ENCODE peak calls at places on chromosome X, in ten cellular contexts. E, W, B, I, X, G, Y, F, T and M are unnamed samples.
A peak's percentile ranks its signal among the peaks of the same experiment; 100 is the strongest.

GRCh38 chrX:107420571-107420970 is 28.9 kb upstream of the FRMPD3 start:
- DNase-seq in E (no peak), W (no peak), B (no peak), I (no peak), X (no peak), G (no peak), Y (no peak), F (no peak), T (no peak), M (no peak)

GRCh38 chrX:139758809-139759208 is 50.8 kb upstream of the MCF2 start:
- DNase-seq in E (no peak), W (no peak), B (no peak), I (no peak), X (no peak), G (no peak), Y (no peak), F (no peak), T (no peak), M (no peak)

GRCh38 chrX:48919360-48919821 is 567 bp upstream of the PIM2 start:
- DNase-seq in E (peak; percentile 25), W (no peak), B (peak; percentile 45), I (no peak), X (no peak), G (no peak), Y (peak; percentile 56), F (no peak), T (no peak), M (no peak)

GRCh38 chrX:37409278-37409677 is 60.1 kb downstream of the PRRG1 start:
- DNase-seq in E (no peak), W (peak; percentile 11), B (no peak), I (no peak), X (no peak), G (no peak), Y (no peak), F (no peak), T (no peak), M (no peak)

GRCh38 chrX:37405954-37406353 is 56.8 kb downstream of the PRRG1 start:
- DNase-seq in E (no peak), W (peak; percentile 36), B (peak; percentile 1), I (no peak), X (no peak), G (peak; percentile 54), Y (no peak), F (no peak), T (no peak), M (peak; percentile 19)

GRCh38 chrX:85611926-85612325 is 232.5 kb upstream of the POF1B start:
- DNase-seq in E (no peak), W (peak; percentile 32), B (peak; percentile 1), I (no peak), X (no peak), G (no peak), Y (no peak), F (no peak), T (no peak), M (no peak)

GRCh38 chrX:20487227-20487626 is 220.5 kb upstream of the RPS6KA3 start:
- DNase-seq in E (no peak), W (no peak), B (peak; percentile 78), I (no peak), X (no peak), G (peak; percentile 14), Y (no peak), F (no peak), T (no peak), M (no peak)

GRCh38 chrX:124289443-124289842 is 43.0 kb upstream of the TEX13D start:
- DNase-seq in E (no peak), W (no peak), B (no peak), I (no peak), X (no peak), G (no peak), Y (no peak), F (no peak), T (no peak), M (no peak)

GRCh38 chrX:102651968-102652744 is 873 bp downstream of the GPRASP1 start:
- DNase-seq in E (peak; percentile 45), W (no peak), B (peak; percentile 62), I (no peak), X (peak; percentile 56), G (no peak), Y (peak; percentile 47), F (no peak), T (peak; percentile 23), M (no peak)

GRCh38 chrX:107978707-107979307 is 3.4 kb downstream of the TEX13B start:
- DNase-seq in E (no peak), W (peak; percentile 53), B (peak; percentile 46), I (no peak), X (no peak), G (no peak), Y (no peak), F (no peak), T (no peak), M (no peak)

GRCh38 chrX:68249401-68249831 is 183.9 kb downstream of the OPHN1 start:
- DNase-seq in E (no peak), W (no peak), B (no peak), I (no peak), X (no peak), G (peak; percentile 51), Y (no peak), F (peak; percentile 71), T (no peak), M (no peak)

GRCh38 chrX:150694738-150695410 is 1.7 kb downstream of the MTMR1 start:
- DNase-seq in E (no peak), W (peak; percentile 52), B (peak; percentile 15), I (no peak), X (no peak), G (no peak), Y (no peak), F (no peak), T (no peak), M (no peak)

GRCh38 chrX:68941385-68941952 is 112.6 kb downstream of the EFNB1 start:
- DNase-seq in E (no peak), W (no peak), B (no peak), I (no peak), X (no peak), G (peak; percentile 41), Y (no peak), F (no peak), T (no peak), M (no peak)

GRCh38 chrX:39850209-39850608 is 247.5 kb downstream of the BCOR start:
- DNase-seq in E (no peak), W (no peak), B (no peak), I (no peak), X (no peak), G (no peak), Y (no peak), F (no peak), T (no peak), M (no peak)

GRCh38 chrX:3191186-3191585 is 149.9 kb downstream of the ARSF start:
- DNase-seq in E (no peak), W (no peak), B (no peak), I (no peak), X (no peak), G (no peak), Y (no peak), F (no peak), T (no peak), M (no peak)

GRCh38 chrX:102840871-102841705 is 96.0 kb upstream of the RAB40AL start:
- DNase-seq in E (no peak), W (peak; percentile 9), B (peak; percentile 38), I (no peak), X (no peak), G (no peak), Y (no peak), F (no peak), T (peak; percentile 38), M (no peak)

GRCh38 chrX:72297953-72298730 is 7.6 kb downstream of the CITED1 start:
- DNase-seq in E (no peak), W (peak; percentile 69), B (peak; percentile 40), I (no peak), X (no peak), G (no peak), Y (no peak), F (no peak), T (no peak), M (no peak)

GRCh38 chrX:19017271-19017670 is 33.4 kb upstream of the PHKA2 start:
- DNase-seq in E (no peak), W (peak; percentile 29), B (peak; percentile 51), I (no peak), X (no peak), G (no peak), Y (no peak), F (no peak), T (peak; percentile 32), M (no peak)

GRCh38 chrX:57227691-57228090 is 58.8 kb upstream of the FAAH2 start:
- DNase-seq in E (no peak), W (peak; percentile 35), B (no peak), I (no peak), X (no peak), G (no peak), Y (no peak), F (no peak), T (peak; percentile 25), M (no peak)

GRCh38 chrX:154840856-154841255 is 6.4 kb upstream of the SMIM9 start:
- DNase-seq in E (no peak), W (peak; percentile 86), B (peak; percentile 67), I (no peak), X (no peak), G (peak; percentile 16), Y (no peak), F (no peak), T (no peak), M (no peak)